ENCODE peak calls at places on chromosomes 4 and X, in five cellular contexts. One of them, this sample, is unnamed.

GRCh38 chr4:168707205-168707604 is 210.4 kb downstream of the PALLD start:
- DNase-seq in tibial artery: no peak
- DNase-seq in lower lobe of right lung: no peak
- DNase-seq in B cell: no peak
- DNase-seq in mesothelial cell of epicardium: no peak
- DNase-seq in this sample: no peak

GRCh38 chrX:144722307-144722706 is 525.0 kb upstream of the SPANXN1 start:
- DNase-seq in tibial artery: no peak
- DNase-seq in lower lobe of right lung: no peak
- DNase-seq in B cell: no peak
- DNase-seq in mesothelial cell of epicardium: no peak
- DNase-seq in this sample: no peak

GRCh38 chr4:137980641-137981040 is 261.5 kb downstream of the SLC7A11 start:
- DNase-seq in tibial artery: no peak
- DNase-seq in mesothelial cell of epicardium: no peak
- DNase-seq in B cell: no peak
- DNase-seq in lower lobe of right lung: no peak
- DNase-seq in this sample: no peak

GRCh38 chr4:637536-637935 is 12.2 kb downstream of the PDE6B start:
- DNase-seq in lower lobe of right lung: peak; percentile 26
- DNase-seq in mesothelial cell of epicardium: no peak
- DNase-seq in B cell: no peak
- DNase-seq in tibial artery: no peak
- DNase-seq in this sample: no peak

GRCh38 chr4:183441276-183441675 is 3.2 kb upstream of the CDKN2AIP start:
- DNase-seq in tibial artery: no peak
- DNase-seq in lower lobe of right lung: no peak
- DNase-seq in mesothelial cell of epicardium: no peak
- DNase-seq in B cell: no peak
- DNase-seq in this sample: no peak

GRCh38 chr4:56666279-56666678 is 14.8 kb downstream of the HOPX start:
- DNase-seq in mesothelial cell of epicardium: no peak
- DNase-seq in tibial artery: no peak
- DNase-seq in B cell: no peak
- DNase-seq in lower lobe of right lung: no peak
- DNase-seq in this sample: no peak

GRCh38 chrX:50180073-50180940 is 20.5 kb downstream of the AKAP4 start:
- DNase-seq in mesothelial cell of epicardium: no peak
- DNase-seq in tibial artery: no peak
- DNase-seq in B cell: no peak
- DNase-seq in lower lobe of right lung: no peak
- DNase-seq in this sample: no peak

GRCh38 chr4:147768113-147768512 is 36.2 kb downstream of the ARHGAP10 start:
- DNase-seq in B cell: no peak
- DNase-seq in lower lobe of right lung: no peak
- DNase-seq in tibial artery: no peak
- DNase-seq in mesothelial cell of epicardium: no peak
- DNase-seq in this sample: no peak

GRCh38 chr4:14568356-14568755 is 433.9 kb upstream of the CPEB2 start:
- DNase-seq in lower lobe of right lung: no peak
- DNase-seq in B cell: no peak
- DNase-seq in mesothelial cell of epicardium: no peak
- DNase-seq in tibial artery: no peak
- DNase-seq in this sample: no peak

GRCh38 chr4:137819964-137820383 is 287.7 kb upstream of the PCDH18 start:
- DNase-seq in B cell: peak; percentile 11
- DNase-seq in lower lobe of right lung: no peak
- DNase-seq in mesothelial cell of epicardium: no peak
- DNase-seq in tibial artery: no peak
- DNase-seq in this sample: no peak

GRCh38 chrX:826026-826425 is 195.4 kb downstream of the SHOX start:
- DNase-seq in B cell: no peak
- DNase-seq in mesothelial cell of epicardium: peak; percentile 6
- DNase-seq in tibial artery: no peak
- DNase-seq in lower lobe of right lung: no peak
- DNase-seq in this sample: peak; percentile 25

GRCh38 chr4:108775921-108776320 is 13.1 kb upstream of the ETNPPL start:
- DNase-seq in lower lobe of right lung: no peak
- DNase-seq in mesothelial cell of epicardium: no peak
- DNase-seq in B cell: no peak
- DNase-seq in tibial artery: no peak
- DNase-seq in this sample: no peak

GRCh38 chrX:11953615-11954014 is 184.7 kb upstream of the FRMPD4 start:
- DNase-seq in lower lobe of right lung: no peak
- DNase-seq in B cell: no peak
- DNase-seq in mesothelial cell of epicardium: no peak
- DNase-seq in tibial artery: no peak
- DNase-seq in this sample: no peak

GRCh38 chr4:102037566-102037965 is 247.0 kb downstream of the BANK1 start:
- DNase-seq in lower lobe of right lung: no peak
- DNase-seq in mesothelial cell of epicardium: no peak
- DNase-seq in tibial artery: no peak
- DNase-seq in B cell: no peak
- DNase-seq in this sample: no peak

GRCh38 chr4:75542824-75543223 is 13.0 kb upstream of the ODAPH start:
- DNase-seq in tibial artery: no peak
- DNase-seq in lower lobe of right lung: no peak
- DNase-seq in mesothelial cell of epicardium: no peak
- DNase-seq in B cell: no peak
- DNase-seq in this sample: no peak

GRCh38 chr4:41142946-41143720 is 71.2 kb downstream of the APBB2 start:
- DNase-seq in tibial artery: peak; percentile 79
- DNase-seq in B cell: no peak
- DNase-seq in mesothelial cell of epicardium: no peak
- DNase-seq in lower lobe of right lung: no peak
- DNase-seq in this sample: no peak

GRCh38 chr4:145935253-145936141 is 3.1 kb downstream of the ZNF827 start:
- DNase-seq in mesothelial cell of epicardium: peak; percentile 37
- DNase-seq in B cell: peak; percentile 39
- DNase-seq in tibial artery: no peak
- DNase-seq in lower lobe of right lung: peak; percentile 44
- DNase-seq in this sample: no peak

GRCh38 chr4:184937745-184938144 is 80.5 kb upstream of the HELT start:
- DNase-seq in mesothelial cell of epicardium: no peak
- DNase-seq in tibial artery: no peak
- DNase-seq in B cell: no peak
- DNase-seq in lower lobe of right lung: no peak
- DNase-seq in this sample: peak; percentile 69

GRCh38 chr4:75995727-75996126 is 5.0 kb upstream of the SDAD1 start:
- DNase-seq in tibial artery: no peak
- DNase-seq in mesothelial cell of epicardium: no peak
- DNase-seq in B cell: peak; percentile 66
- DNase-seq in lower lobe of right lung: no peak
- DNase-seq in this sample: no peak

GRCh38 chr4:121380448-121381147 is at the start of gene QRFPR:
- DNase-seq in B cell: no peak
- DNase-seq in mesothelial cell of epicardium: peak; percentile 55
- DNase-seq in lower lobe of right lung: no peak
- DNase-seq in tibial artery: no peak
- DNase-seq in this sample: no peak

GRCh38 chr4:17468638-17469221 is 43.2 kb downstream of the QDPR start:
- DNase-seq in tibial artery: no peak
- DNase-seq in B cell: peak; percentile 8
- DNase-seq in lower lobe of right lung: no peak
- DNase-seq in mesothelial cell of epicardium: peak; percentile 46
- DNase-seq in this sample: peak; percentile 49

GRCh38 chrX:44733931-44734330 is 109.9 kb upstream of the DUSP21 start:
- DNase-seq in lower lobe of right lung: no peak
- DNase-seq in mesothelial cell of epicardium: no peak
- DNase-seq in B cell: no peak
- DNase-seq in tibial artery: no peak
- DNase-seq in this sample: no peak

GRCh38 chrX:22855693-22856092 is 144.1 kb upstream of the DDX53 start:
- DNase-seq in lower lobe of right lung: no peak
- DNase-seq in B cell: no peak
- DNase-seq in tibial artery: no peak
- DNase-seq in mesothelial cell of epicardium: no peak
- DNase-seq in this sample: no peak

GRCh38 chrX:15188039-15188438 is 81.8 kb downstream of the ASB9 start:
- DNase-seq in lower lobe of right lung: no peak
- DNase-seq in B cell: no peak
- DNase-seq in tibial artery: no peak
- DNase-seq in mesothelial cell of epicardium: no peak
- DNase-seq in this sample: no peak

GRCh38 chr4:138669479-138670165 is 346.0 kb upstream of the NOCT start:
- DNase-seq in mesothelial cell of epicardium: no peak
- DNase-seq in lower lobe of right lung: no peak
- DNase-seq in tibial artery: no peak
- DNase-seq in B cell: no peak
- DNase-seq in this sample: no peak

GRCh38 chrX:30931920-30932319 is 42.9 kb upstream of the TAB3 start:
- DNase-seq in lower lobe of right lung: no peak
- DNase-seq in mesothelial cell of epicardium: no peak
- DNase-seq in B cell: no peak
- DNase-seq in tibial artery: no peak
- DNase-seq in this sample: no peak

GRCh38 chrX:30939928-30940327 is 50.9 kb upstream of the TAB3 start:
- DNase-seq in tibial artery: no peak
- DNase-seq in B cell: no peak
- DNase-seq in mesothelial cell of epicardium: no peak
- DNase-seq in lower lobe of right lung: no peak
- DNase-seq in this sample: no peak

GRCh38 chrX:30938295-30938694 is 49.2 kb upstream of the TAB3 start:
- DNase-seq in tibial artery: no peak
- DNase-seq in lower lobe of right lung: no peak
- DNase-seq in B cell: no peak
- DNase-seq in mesothelial cell of epicardium: no peak
- DNase-seq in this sample: no peak

GRCh38 chrX:30930679-30931078 is 41.6 kb upstream of the TAB3 start:
- DNase-seq in lower lobe of right lung: no peak
- DNase-seq in mesothelial cell of epicardium: no peak
- DNase-seq in tibial artery: no peak
- DNase-seq in B cell: no peak
- DNase-seq in this sample: no peak

DNA sequence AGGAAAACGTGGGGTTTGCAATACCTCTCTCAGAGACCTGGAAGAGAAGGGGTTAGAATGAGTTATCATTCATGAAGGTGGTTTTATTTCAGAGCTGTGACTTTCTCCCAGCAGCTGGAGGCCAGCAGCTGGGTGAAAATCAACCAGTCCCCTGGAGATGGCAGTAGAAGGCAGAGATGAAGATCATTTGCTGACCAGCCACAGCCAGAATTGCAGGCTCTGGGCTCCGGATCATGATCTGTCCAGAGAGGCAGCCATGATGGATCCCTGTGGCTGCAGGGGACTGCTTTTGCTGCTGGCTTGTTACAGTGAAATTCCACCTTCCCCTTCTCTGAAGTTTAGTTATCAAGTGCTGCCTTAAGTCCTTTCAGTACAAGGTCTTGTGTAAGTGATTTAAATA is 46.9 kb upstream of the TAB3 start:
- DNase-seq in lower lobe of right lung: no peak
- DNase-seq in B cell: no peak
- DNase-seq in mesothelial cell of epicardium: no peak
- DNase-seq in tibial artery: no peak
- DNase-seq in this sample: no peak
- TF ChIP-seq CTCF in lower lobe of right lung: no peak
- TF ChIP-seq CTCF in B cell: no peak
- TF ChIP-seq CTCF in mesothelial cell of epicardium: no peak
- TF ChIP-seq CTCF in tibial artery: no peak
- TF ChIP-seq CTCF in this sample: peak; percentile 25

GRCh38 chr4:6892190-6892908 is 17.3 kb upstream of the TBC1D14 start:
- DNase-seq in mesothelial cell of epicardium: no peak
- DNase-seq in B cell: no peak
- DNase-seq in tibial artery: peak; percentile 43
- DNase-seq in lower lobe of right lung: peak; percentile 62
- DNase-seq in this sample: no peak
- TF ChIP-seq CTCF in mesothelial cell of epicardium: no peak
- TF ChIP-seq CTCF in B cell: no peak
- TF ChIP-seq CTCF in tibial artery: no peak
- TF ChIP-seq CTCF in lower lobe of right lung: peak; percentile 15
- TF ChIP-seq CTCF in this sample: peak; percentile 36

GRCh38 chr4:36360755-36361154 is 79.3 kb downstream of the DTHD1 start:
- DNase-seq in tibial artery: no peak
- DNase-seq in B cell: no peak
- DNase-seq in mesothelial cell of epicardium: no peak
- DNase-seq in lower lobe of right lung: no peak
- DNase-seq in this sample: no peak
- TF ChIP-seq CTCF in tibial artery: no peak
- TF ChIP-seq CTCF in B cell: no peak
- TF ChIP-seq CTCF in mesothelial cell of epicardium: no peak
- TF ChIP-seq CTCF in lower lobe of right lung: no peak
- TF ChIP-seq CTCF in this sample: no peak

DNA sequence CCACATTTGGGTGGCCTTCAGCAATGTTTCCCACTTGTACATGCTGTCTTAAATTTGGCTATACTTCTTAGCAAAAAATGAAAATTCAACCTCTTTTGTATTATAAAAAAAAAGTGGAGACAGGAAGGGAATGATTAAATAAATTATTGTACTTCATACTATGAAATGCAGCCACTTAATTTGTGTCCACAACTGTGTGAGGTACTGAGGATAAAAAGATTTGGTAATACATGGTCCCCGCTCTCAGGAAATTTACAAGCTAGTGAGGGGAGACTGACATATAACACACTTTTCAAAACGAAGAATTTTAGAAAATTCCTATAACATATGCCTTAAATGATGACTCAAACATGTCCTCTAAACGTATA is 105.0 kb downstream of the HNRNPD start:
- DNase-seq in B cell: no peak
- DNase-seq in tibial artery: no peak
- DNase-seq in lower lobe of right lung: no peak
- DNase-seq in mesothelial cell of epicardium: no peak
- DNase-seq in this sample: no peak
- TF ChIP-seq CTCF in B cell: peak; percentile 48
- TF ChIP-seq CTCF in tibial artery: no peak
- TF ChIP-seq CTCF in lower lobe of right lung: no peak
- TF ChIP-seq CTCF in mesothelial cell of epicardium: no peak
- TF ChIP-seq CTCF in this sample: peak; percentile 0

DNA sequence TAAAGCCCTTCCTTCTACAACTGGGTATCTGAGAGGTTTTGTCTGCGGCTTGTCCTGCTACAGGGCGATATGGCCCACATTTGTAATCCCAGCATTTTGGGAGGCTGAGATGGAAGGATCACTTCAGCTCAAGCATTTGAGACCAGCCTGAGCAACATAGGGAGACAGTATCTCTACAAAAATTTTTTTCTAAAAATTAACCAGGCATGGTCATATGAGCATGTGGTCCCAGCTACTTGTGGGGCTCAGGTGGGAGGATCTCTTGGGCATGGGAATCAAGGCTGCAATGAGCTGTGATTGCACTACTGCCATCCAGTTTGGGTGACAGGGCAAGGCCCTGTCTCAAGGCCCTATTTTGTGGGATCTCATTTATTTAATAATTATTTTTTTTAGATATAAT is 420.6 kb upstream of the PABPC4L start:
- DNase-seq in B cell: no peak
- DNase-seq in tibial artery: no peak
- DNase-seq in lower lobe of right lung: no peak
- DNase-seq in mesothelial cell of epicardium: no peak
- DNase-seq in this sample: no peak
- TF ChIP-seq CTCF in B cell: no peak
- TF ChIP-seq CTCF in tibial artery: no peak
- TF ChIP-seq CTCF in lower lobe of right lung: no peak
- TF ChIP-seq CTCF in mesothelial cell of epicardium: no peak
- TF ChIP-seq CTCF in this sample: no peak

GRCh38 chrX:135544338-135544948 is 24.0 kb downstream of the INTS6L start:
- DNase-seq in B cell: peak; percentile 35
- DNase-seq in tibial artery: no peak
- DNase-seq in lower lobe of right lung: no peak
- DNase-seq in mesothelial cell of epicardium: no peak
- DNase-seq in this sample: no peak
- TF ChIP-seq CTCF in B cell: no peak
- TF ChIP-seq CTCF in tibial artery: no peak
- TF ChIP-seq CTCF in lower lobe of right lung: no peak
- TF ChIP-seq CTCF in mesothelial cell of epicardium: no peak
- TF ChIP-seq CTCF in this sample: no peak

GRCh38 chr4:1813915-1814314 is 20.8 kb downstream of the FGFR3 start:
- DNase-seq in mesothelial cell of epicardium: no peak
- DNase-seq in lower lobe of right lung: no peak
- DNase-seq in tibial artery: no peak
- DNase-seq in B cell: no peak
- DNase-seq in this sample: no peak
- TF ChIP-seq CTCF in mesothelial cell of epicardium: no peak
- TF ChIP-seq CTCF in lower lobe of right lung: no peak
- TF ChIP-seq CTCF in tibial artery: no peak
- TF ChIP-seq CTCF in B cell: no peak
- TF ChIP-seq CTCF in this sample: no peak